ENCODE peak calls at places on chromosome 4, in five cellular contexts. U is CD4-positive, alpha-beta T cell; V is ACHN; Q is heart right ventricle; F is amniotic epithelial cell. W is an unnamed sample.

GRCh38 chr4:2073808-2074481 is 14.8 kb downstream of the NAT8L start:
- DNase-seq in V (no peak), U (no peak), F (no peak), Q (no peak), W (peak)

GRCh38 chr4:16439003-16439402 is 212.7 kb upstream of the TAPT1 start:
- DNase-seq in F (no peak), Q (no peak), U (no peak), V (no peak), W (no peak)

GRCh38 chr4:141486375-141486997 is 149.9 kb upstream of the IL15 start:
- DNase-seq in U (no peak), F (peak), V (no peak), Q (no peak), W (no peak)

GRCh38 chr4:114417214-114417613 is 181.4 kb upstream of the UGT8 start:
- DNase-seq in F (no peak), U (no peak), Q (no peak), V (peak), W (no peak)

GRCh38 chr4:14827111-14827510 is 175.2 kb upstream of the CPEB2 start:
- DNase-seq in Q (no peak), V (no peak), F (no peak), U (no peak), W (no peak)

GRCh38 chr4:106773106-106773905 is 262.8 kb downstream of the DKK2 start:
- DNase-seq in V (no peak), F (peak), Q (no peak), U (no peak), W (no peak)

GRCh38 chr4:81722229-81722900 is 250.7 kb upstream of the RASGEF1B start:
- DNase-seq in V (no peak), F (no peak), U (no peak), Q (no peak), W (peak)

GRCh38 chr4:119321921-119322687 is at the start of gene FABP2:
- DNase-seq in V (no peak), Q (no peak), F (peak), U (no peak), W (no peak)

GRCh38 chr4:148926861-148927260 is 484.6 kb upstream of the NR3C2 start:
- DNase-seq in V (no peak), U (no peak), Q (peak), F (peak), W (peak)

GRCh38 chr4:184114431-184114830 is 103.2 kb downstream of the ENPP6 start:
- DNase-seq in U (no peak), Q (no peak), V (no peak), F (no peak), W (no peak)

GRCh38 chr4:17636696-17637351 is 22.4 kb downstream of the MED28 start:
- DNase-seq in F (peak), U (peak), V (peak), Q (peak), W (peak)

GRCh38 chr4:109412805-109413204 is 20.8 kb upstream of the SEC24B start:
- DNase-seq in U (no peak), V (no peak), Q (no peak), F (no peak), W (no peak)

GRCh38 chr4:165118256-165118909 is 5.7 kb upstream of the TMEM192 start:
- DNase-seq in Q (no peak), V (no peak), F (no peak), U (no peak), W (no peak)

GRCh38 chr4:158007566-158007965 is 165.3 kb downstream of the GASK1B start:
- DNase-seq in F (no peak), V (no peak), U (no peak), Q (no peak), W (no peak)

GRCh38 chr4:137952116-137952515 is 290.0 kb downstream of the SLC7A11 start:
- DNase-seq in V (no peak), Q (no peak), U (no peak), F (no peak), W (no peak)

GRCh38 chr4:52144303-52144849 is 93.3 kb downstream of the SPATA18 start:
- DNase-seq in Q (no peak), F (no peak), U (no peak), V (no peak), W (no peak)

GRCh38 chr4:42330291-42330690 is 67.0 kb upstream of the SHISA3 start:
- DNase-seq in F (no peak), Q (no peak), V (no peak), U (no peak), W (no peak)

GRCh38 chr4:160142579-160142978 is 1039.7 kb downstream of the RAPGEF2 start:
- DNase-seq in V (no peak), F (no peak), U (no peak), Q (no peak), W (no peak)

GRCh38 chr4:84338367-84338766 is 160.7 kb downstream of the NKX6-1 start:
- DNase-seq in Q (no peak), V (no peak), U (no peak), F (no peak), W (no peak)

GRCh38 chr4:82745173-82745842 is 53.3 kb downstream of the SCD5 start:
- DNase-seq in F (peak), U (no peak), V (no peak), Q (no peak), W (no peak)

GRCh38 chr4:155419266-155419665 is 42.5 kb upstream of the MAP9 start:
- DNase-seq in F (peak), Q (no peak), U (no peak), V (no peak), W (no peak)

GRCh38 chr4:176193898-176194297 is 1.5 kb downstream of the SPATA4 start:
- DNase-seq in F (peak), V (no peak), Q (no peak), U (no peak), W (no peak)

GRCh38 chr4:68249434-68249833 is 3.9 kb upstream of the TMPRSS11B start:
- DNase-seq in F (peak), V (no peak), U (no peak), Q (no peak), W (no peak)

GRCh38 chr4:79198886-79199591 is 126.8 kb downstream of the NAA11 start:
- DNase-seq in V (no peak), U (no peak), F (no peak), Q (no peak), W (no peak)

GRCh38 chr4:164068392-164068791 is 573.9 kb downstream of the TMA16 start:
- DNase-seq in V (no peak), Q (no peak), F (no peak), U (no peak), W (no peak)

GRCh38 chr4:176236909-176237308 is 32.1 kb downstream of the ASB5 start:
- DNase-seq in Q (no peak), V (no peak), F (peak), U (no peak), W (no peak)

GRCh38 chr4:7649741-7650531 is 215.2 kb upstream of the PSAPL1 start:
- DNase-seq in U (peak), F (peak), V (peak), Q (no peak), W (no peak)

GRCh38 chr4:184861047-184861446 is 35.3 kb upstream of the ACSL1 start:
- DNase-seq in V (no peak), U (no peak), Q (no peak), F (no peak), W (no peak)

GRCh38 chr4:104494822-104495559 is at the start of gene CXXC4:
- DNase-seq in Q (peak), V (peak), U (no peak), F (peak), W (peak)

GRCh38 chr4:54281060-54281781 is 52.1 kb downstream of the PDGFRA start:
- DNase-seq in U (no peak), Q (peak), V (peak), F (peak), W (peak)